ENCODE peak calls at places on chromosomes 4 and X, in five cellular contexts. S is WERI-Rb-1, U is Karpas-422, E is tibial artery, X is coronary artery. P is an unnamed sample.

GRCh38 chr4:94334962-94335361 is 7.7 kb downstream of the HPGDS start:
- DNase-seq in S (no peak), U (no peak), X (no peak), E (no peak), P (no peak)

GRCh38 chr4:89193828-89194227 is 82.5 kb downstream of the TIGD2 start:
- DNase-seq in X (no peak), U (no peak), E (no peak), S (no peak), P (no peak)

GRCh38 chr4:125168531-125168930 is 146.2 kb upstream of the FAT4 start:
- DNase-seq in X (no peak), S (no peak), U (no peak), E (no peak), P (no peak)

GRCh38 chrX:18702362-18703195 is 4.9 kb upstream of the PPEF1 start:
- DNase-seq in S (no peak), E (no peak), U (no peak), X (no peak), P (no peak)

GRCh38 chrX:72122621-72123275 is 9.0 kb downstream of the RTL5 start:
- DNase-seq in E (no peak), U (no peak), S (no peak), X (peak), P (no peak)

GRCh38 chr4:47531241-47531953 is 46.3 kb downstream of the ATP10D start:
- DNase-seq in E (no peak), S (no peak), X (no peak), U (no peak), P (no peak)

GRCh38 chr4:47913328-47913727 is 1.1 kb downstream of the NFXL1 start:
- DNase-seq in X (no peak), E (no peak), U (peak), S (no peak), P (no peak)

GRCh38 chrX:136065044-136065671 is 79.9 kb downstream of the SLC9A6 start:
- DNase-seq in E (peak), S (peak), U (no peak), X (no peak), P (no peak)

GRCh38 chrX:506341-506740 is 119.6 kb upstream of the PPP2R3B start:
- DNase-seq in S (no peak), U (no peak), X (no peak), E (no peak), P (no peak)

GRCh38 chr4:51943221-51943620 is 76.9 kb downstream of the LRRC66 start:
- DNase-seq in E (no peak), U (no peak), S (no peak), X (no peak), P (no peak)

GRCh38 chr4:150001815-150002214 is 76.4 kb upstream of the DCLK2 start:
- DNase-seq in S (no peak), U (no peak), E (no peak), X (no peak), P (no peak)
- H3K27ac ChIP-seq in S (no peak), U (no peak), E (no peak), X (no peak), P (no peak)

GRCh38 chrX:2691543-2692220 is 587 bp downstream of the CD99 start:
- DNase-seq in X (no peak), U (peak), S (no peak), E (peak), P (no peak)
- H3K27ac ChIP-seq in X (peak), U (no peak), S (peak), E (peak), P (peak)

DNA sequence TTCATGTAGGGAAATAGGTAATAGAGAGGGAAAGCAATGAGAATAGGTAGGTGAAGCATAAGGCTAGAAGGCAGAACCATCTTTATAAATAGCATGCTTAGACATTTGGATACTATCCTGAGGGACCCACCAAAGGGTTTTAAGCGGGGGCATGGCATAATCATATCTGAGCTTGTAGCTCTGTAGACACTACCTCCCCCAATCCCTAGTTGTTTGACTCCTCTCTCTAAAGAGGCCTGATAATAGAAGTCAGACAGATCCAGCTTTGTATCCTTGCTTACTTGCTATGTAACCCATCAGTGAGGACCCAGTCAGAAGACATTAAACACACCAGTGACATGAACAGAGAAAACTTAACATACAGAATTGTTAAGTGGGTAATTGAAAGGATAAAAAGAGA is 58.7 kb downstream of the SCFD2 start:
- DNase-seq in X (no peak), U (no peak), S (no peak), E (no peak), P (no peak)
- H3K27ac ChIP-seq in X (no peak), U (no peak), S (no peak), E (no peak), P (no peak)

DNA sequence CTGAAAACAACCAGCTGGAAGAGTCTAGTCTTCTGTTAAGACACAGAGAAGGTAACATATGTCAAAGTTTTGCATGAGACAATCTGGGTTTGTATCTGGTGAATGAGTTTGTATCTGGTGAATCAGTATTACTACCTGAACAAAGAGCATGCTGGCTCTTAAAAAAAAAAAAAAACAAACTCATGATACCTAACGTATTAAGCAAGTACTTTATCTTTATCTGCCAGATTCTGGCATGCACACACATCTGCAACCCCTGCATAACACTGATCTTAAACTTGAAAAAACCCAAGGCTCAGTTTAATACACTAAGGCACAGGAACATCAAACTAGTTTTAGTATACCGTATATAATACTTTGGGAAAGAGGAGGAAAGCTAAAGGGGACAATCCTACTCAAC is 5.8 kb downstream of the YTHDC1 start:
- DNase-seq in X (no peak), S (no peak), E (no peak), U (no peak), P (no peak)
- H3K27ac ChIP-seq in X (no peak), S (no peak), E (no peak), U (no peak), P (no peak)

P was measured in right atrium auricular region.